ENCODE peak calls at places on chromosome 12, in seven cellular contexts. B is IMR-90, P is lung, M is pancreas, J is heart left ventricle, E is bronchial epithelial cell, U is GM12865. W is an unnamed sample.

GRCh38 chr12:96141216-96141944 is 52.8 kb upstream of the ELK3 start:
- DNase-seq in E (no peak), B (peak), J (no peak), P (no peak), U (no peak), M (no peak), W (peak)

GRCh38 chr12:5503774-5504173 is 71.9 kb downstream of the NTF3 start:
- DNase-seq in J (no peak), M (no peak), E (peak), B (no peak), P (no peak), U (no peak), W (no peak)

GRCh38 chr12:99618657-99619056 is 28.9 kb upstream of the GARIN6 start:
- DNase-seq in M (no peak), U (no peak), E (no peak), B (no peak), J (no peak), P (no peak), W (no peak)

GRCh38 chr12:108508243-108508642 is 6.8 kb upstream of the FICD start:
- DNase-seq in U (peak), B (no peak), J (no peak), P (no peak), M (no peak), E (peak), W (no peak)

GRCh38 chr12:78038986-78039385 is 208.3 kb downstream of the NAV3 start:
- DNase-seq in U (no peak), B (peak), M (no peak), J (no peak), P (no peak), E (no peak), W (peak)

GRCh38 chr12:110826592-110827200 is 20.1 kb upstream of the CCDC63 start:
- DNase-seq in E (peak), B (peak), P (peak), M (peak), U (peak), J (peak), W (peak)

GRCh38 chr12:111366583-111366982 is 2.3 kb downstream of the PHETA1 start:
- DNase-seq in M (no peak), U (no peak), E (no peak), B (no peak), J (no peak), P (no peak), W (no peak)

GRCh38 chr12:75964150-75964549 is 67.4 kb downstream of the PHLDA1 start:
- DNase-seq in J (no peak), E (peak), P (peak), M (no peak), B (no peak), U (no peak), W (no peak)

GRCh38 chr12:31518680-31519227 is 72.2 kb downstream of the DENND5B start:
- DNase-seq in U (no peak), E (peak), P (no peak), M (no peak), B (peak), J (no peak), W (peak)

GRCh38 chr12:13680916-13681315 is 300.5 kb downstream of the GRIN2B start:
- DNase-seq in J (no peak), M (no peak), B (no peak), U (no peak), P (no peak), E (no peak), W (no peak)

GRCh38 chr12:128573907-128574306 is 249.9 kb downstream of the SLC15A4 start:
- DNase-seq in E (no peak), P (no peak), M (no peak), B (no peak), U (no peak), J (no peak), W (no peak)

GRCh38 chr12:119808441-119808840 is 68.7 kb downstream of the CIT start:
- DNase-seq in U (no peak), M (no peak), P (no peak), J (no peak), E (peak), B (peak), W (peak)

GRCh38 chr12:89528434-89528833 is 2.6 kb upstream of the POC1B start:
- DNase-seq in P (no peak), M (no peak), B (no peak), J (no peak), U (no peak), E (no peak), W (no peak)

GRCh38 chr12:30725739-30726138 is 29.0 kb downstream of the CAPRIN2 start:
- DNase-seq in J (no peak), M (no peak), P (no peak), B (peak), U (no peak), E (peak), W (peak)

GRCh38 chr12:72647139-72647538 is 375.0 kb downstream of the TRHDE start:
- DNase-seq in U (no peak), M (no peak), B (no peak), E (no peak), P (no peak), J (no peak), W (no peak)

DNA sequence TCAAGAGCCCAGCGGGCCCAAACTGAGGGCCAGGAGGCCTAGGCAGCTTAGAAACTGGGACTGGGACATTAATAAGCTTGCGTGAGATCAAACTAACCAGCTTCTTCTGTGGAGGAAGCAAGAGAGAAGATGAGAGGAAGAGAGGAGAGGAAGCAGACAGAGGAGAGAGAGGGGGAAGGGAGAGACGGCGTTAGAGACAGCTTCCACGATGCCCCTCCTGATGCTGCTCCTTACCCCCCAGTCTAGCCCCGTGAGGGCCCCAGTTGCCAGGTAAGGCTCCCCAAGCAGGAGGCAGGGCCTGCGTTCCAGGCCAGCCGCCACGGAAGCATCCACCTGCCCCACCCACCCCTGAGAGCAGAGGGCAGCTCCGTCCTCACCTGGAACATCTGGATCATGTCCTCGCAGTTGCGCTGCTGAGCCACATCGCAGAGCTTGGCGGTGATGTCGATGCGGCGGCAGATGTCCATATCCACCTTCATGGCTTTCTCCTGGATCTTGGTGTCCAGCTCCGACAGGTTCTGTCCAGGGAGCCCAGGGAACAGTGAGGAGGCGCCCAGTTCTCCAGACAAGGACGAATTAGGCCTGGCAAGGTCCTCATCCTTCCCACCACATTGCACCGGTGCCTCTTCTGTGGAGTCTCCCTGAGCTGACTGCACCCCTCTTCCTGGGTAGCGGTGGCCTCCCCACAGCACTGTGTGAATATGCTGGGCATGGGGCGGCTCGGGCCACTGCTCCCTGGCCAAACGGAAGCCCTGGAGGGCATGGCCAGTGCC is 6.3 kb downstream of the IFFO1 start:
- DNase-seq in U (no peak), E (no peak), J (peak), P (no peak), M (no peak), B (no peak), W (no peak)
- H3K4me3 ChIP-seq in U (no peak), E (no peak), J (no peak), P (no peak), M (no peak), B (no peak), W (peak)

GRCh38 chr12:113867258-113867657 is 98.9 kb downstream of the RBM19 start:
- DNase-seq in J (no peak), E (peak), P (no peak), M (no peak), B (peak), U (no peak), W (no peak)
- TF ChIP-seq CTCF in J (peak), E (peak), P (no peak), M (no peak), B (peak), U (peak), W (peak)

DNA sequence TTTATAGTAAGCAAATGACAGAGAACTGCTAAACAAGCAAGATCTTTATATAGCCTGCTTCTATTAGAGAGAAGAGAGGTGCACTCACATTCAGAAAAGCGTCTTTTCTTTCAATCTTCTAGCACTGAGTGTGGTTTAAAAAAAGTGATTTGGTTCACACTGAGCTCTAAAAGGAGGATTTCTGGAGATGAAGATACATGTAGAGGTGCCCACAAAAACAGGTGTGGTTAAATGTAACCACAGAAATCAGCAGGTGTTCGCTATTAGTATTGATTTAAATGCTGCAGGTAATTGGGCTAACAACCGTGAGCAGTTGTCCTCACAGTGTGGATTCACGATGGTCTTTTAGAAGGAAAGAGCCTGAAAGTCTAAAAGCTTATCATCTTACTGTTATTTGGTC is 10.7 kb downstream of the PKP2 start:
- DNase-seq in U (peak), E (no peak), P (no peak), J (no peak), M (no peak), B (no peak), W (no peak)
- H3K4me3 ChIP-seq in U (no peak), E (no peak), P (no peak), J (no peak), M (no peak), B (no peak), W (no peak)

GRCh38 chr12:116609715-116610114 is 50.5 kb downstream of the MAP1LC3B2 start:
- DNase-seq in P (no peak), E (no peak), B (no peak), M (no peak), U (peak), J (no peak), W (no peak)
- TF ChIP-seq CTCF in P (no peak), E (peak), B (peak), M (no peak), U (peak), J (peak), W (peak)

DNA sequence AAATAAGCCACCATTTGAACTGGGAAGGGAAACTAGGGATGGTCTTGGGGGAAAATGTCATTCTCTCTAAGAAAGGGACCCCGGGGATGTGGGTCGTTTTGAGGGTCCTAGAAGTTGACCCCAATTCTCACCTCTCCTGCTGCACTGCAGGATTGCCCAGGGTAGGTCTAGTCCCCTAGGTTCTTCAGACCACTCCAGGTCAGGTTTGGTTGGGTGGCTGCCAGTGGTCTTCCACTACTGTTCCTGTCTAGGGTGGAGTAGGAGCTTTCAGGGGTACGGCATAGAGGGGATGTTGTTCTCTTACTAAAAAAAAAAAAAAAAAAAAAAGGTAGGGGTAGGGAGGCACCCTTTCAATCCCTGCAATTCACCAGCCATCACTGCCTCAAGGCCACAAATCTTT is 7.3 kb downstream of the HOXC8 start:
- DNase-seq in P (no peak), M (no peak), B (no peak), E (no peak), J (no peak), U (no peak), W (no peak)
- H3K4me3 ChIP-seq in P (no peak), M (no peak), B (no peak), E (no peak), J (no peak), U (no peak), W (no peak)

GRCh38 chr12:64278421-64278820 is 56.3 kb upstream of the KICS2 start:
- DNase-seq in M (no peak), P (no peak), E (no peak), J (no peak), U (no peak), B (no peak), W (no peak)

GRCh38 chr12:64268409-64268808 is 46.3 kb upstream of the KICS2 start:
- DNase-seq in M (no peak), B (no peak), U (no peak), J (no peak), P (no peak), E (no peak), W (no peak)

GRCh38 chr12:64270411-64270810 is 48.3 kb upstream of the KICS2 start:
- DNase-seq in J (no peak), E (no peak), M (no peak), P (no peak), U (no peak), B (no peak), W (no peak)

GRCh38 chr12:64269161-64269560 is 47.1 kb upstream of the KICS2 start:
- DNase-seq in M (no peak), B (no peak), U (no peak), P (no peak), E (no peak), J (no peak), W (no peak)

DNA sequence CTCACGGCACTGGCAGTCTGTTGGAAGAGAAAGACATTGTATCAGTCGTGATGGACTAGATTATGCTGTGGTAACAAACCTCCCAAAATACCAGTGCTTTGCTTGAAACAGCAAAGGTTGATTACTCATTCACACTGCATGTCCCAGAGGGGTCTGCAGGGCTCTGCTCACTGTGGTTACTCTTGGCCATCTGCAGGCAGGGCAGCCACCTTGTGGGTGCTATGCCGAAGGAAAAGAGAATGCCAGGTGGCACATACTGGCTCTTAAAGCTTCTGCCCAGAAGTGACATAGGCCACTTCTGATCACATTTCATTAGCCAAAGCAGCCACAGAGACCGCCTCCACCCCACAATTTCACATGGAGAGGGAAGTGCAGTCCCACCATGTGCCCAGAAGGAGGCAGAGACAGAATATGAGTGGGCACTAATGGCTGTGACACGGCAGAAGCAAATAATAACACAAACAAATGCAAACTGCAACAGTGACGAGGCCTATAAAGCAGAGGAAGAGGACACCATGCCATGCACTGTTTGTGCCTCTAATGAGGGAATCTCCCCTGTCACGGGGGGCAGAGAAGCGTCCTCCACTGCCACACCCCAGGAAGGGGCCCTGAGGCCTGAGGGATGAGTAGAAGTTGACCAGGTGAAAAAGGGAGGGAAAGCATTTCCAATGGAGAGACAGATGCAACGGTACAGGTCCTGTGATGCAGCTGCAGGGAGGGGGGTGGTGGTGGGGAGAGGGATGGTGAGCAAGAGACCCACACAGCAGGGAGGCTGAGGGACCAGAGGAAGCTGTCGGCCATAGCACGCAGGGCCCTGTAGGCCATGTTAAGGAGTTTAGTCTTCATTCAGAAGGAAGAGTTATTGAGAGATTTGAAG is 51.7 kb upstream of the KICS2 start:
- DNase-seq in E (peak), P (no peak), M (no peak), J (no peak), B (no peak), U (peak), W (peak)
- TF ChIP-seq CTCF in E (peak), P (no peak), M (no peak), J (peak), B (peak), U (peak), W (peak)

GRCh38 chr12:14958361-14959125 is 2.9 kb downstream of the ARHGDIB start:
- DNase-seq in M (no peak), P (no peak), E (no peak), J (no peak), U (no peak), B (no peak), W (no peak)
- H3K4me3 ChIP-seq in M (no peak), P (no peak), E (no peak), J (peak), U (peak), B (no peak), W (no peak)

DNA sequence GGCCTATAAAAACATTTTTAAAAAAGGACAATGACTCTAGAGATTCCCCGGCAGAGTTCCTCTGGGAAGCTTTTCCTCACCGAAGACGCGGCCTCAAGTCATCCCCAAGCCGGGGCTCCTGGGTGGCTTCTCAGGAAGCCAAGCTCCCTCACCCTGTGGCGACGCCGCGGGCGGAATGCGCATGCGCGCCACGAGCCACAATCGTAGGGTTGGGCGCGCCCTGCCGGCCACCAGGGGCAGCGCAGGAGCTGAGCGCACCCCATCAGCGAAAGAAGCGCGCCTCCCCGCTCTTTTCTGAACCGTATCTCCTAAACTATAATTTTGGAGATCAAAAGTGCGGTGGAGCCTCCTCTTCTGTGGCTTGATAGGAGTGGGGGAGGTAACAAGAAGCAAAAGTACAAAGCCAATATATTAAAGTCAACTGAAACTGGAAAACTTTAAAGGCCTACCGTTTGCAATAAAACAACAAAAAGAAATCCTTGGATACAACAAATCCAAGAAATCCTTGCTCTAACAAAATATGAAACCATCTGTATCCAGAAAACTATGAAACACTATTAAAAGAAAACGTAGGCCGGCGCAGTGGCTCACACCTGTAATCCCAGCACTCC is 17.4 kb upstream of the CHFR start:
- DNase-seq in E (no peak), J (peak), M (peak), P (peak), U (peak), B (no peak), W (no peak)
- TF ChIP-seq CTCF in E (peak), J (peak), M (peak), P (peak), U (peak), B (peak), W (peak)

DNA sequence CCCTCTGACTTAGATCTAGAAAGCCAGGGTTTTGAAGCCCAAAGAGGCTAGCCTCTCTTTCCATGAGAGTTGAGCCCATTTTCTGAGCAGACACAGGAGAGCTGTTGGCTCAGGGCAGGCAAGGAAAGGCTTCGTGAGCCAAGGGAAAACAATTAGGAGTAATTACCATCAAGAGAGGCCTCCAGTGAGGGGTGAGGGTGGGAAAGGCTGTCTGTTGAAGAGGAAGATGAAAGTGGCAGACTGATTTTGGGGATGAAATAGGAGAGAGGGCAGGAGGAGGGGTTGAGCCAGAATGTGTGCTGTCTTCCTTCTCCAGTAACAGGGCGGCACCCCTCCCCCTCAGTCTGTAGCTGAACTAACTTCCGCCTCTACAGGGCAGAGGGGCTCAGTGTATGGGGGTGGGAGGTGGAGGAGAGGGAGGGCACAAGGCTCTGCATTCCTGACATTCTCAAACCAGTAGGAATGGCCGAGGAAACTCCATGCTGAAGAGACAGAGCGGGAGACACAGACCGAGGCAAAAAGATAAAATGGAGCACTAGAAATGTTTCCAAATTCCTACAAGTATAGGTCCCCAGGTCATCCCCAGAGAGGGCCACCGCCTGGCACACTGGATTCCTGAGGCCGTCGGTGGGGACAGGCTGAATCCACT is 33.1 kb upstream of the COL2A1 start:
- DNase-seq in J (no peak), M (no peak), P (no peak), B (peak), U (no peak), E (no peak), W (peak)
- H3K4me3 ChIP-seq in J (no peak), M (no peak), P (no peak), B (no peak), U (no peak), E (no peak), W (no peak)